ENCODE peak calls at places on chromosome 17, in six cellular contexts. One of them, this sample, is unnamed.

GRCh38 chr17:60439501-60439900 is 17.2 kb downstream of the CHCT1 start:
- DNase-seq in ovary: no peak
- DNase-seq in GM20000: peak; percentile 35
- DNase-seq in stimulated activated CD8-positive, alpha-beta memory T cell treated with anti-CD3 and anti-CD28 coated beads, Interleukin-12 subunit alpha, Interleukin-12 subunit beta, amount 100 ng/mL, for 4 hours: no peak
- DNase-seq in activated T-cell treated with anti-CD3 and anti-CD28 coated beads for 1 hour: no peak
- DNase-seq in kidney glomerular epithelial cell: no peak
- DNase-seq in this sample: peak; percentile 23

GRCh38 chr17:61478790-61479492 is 26.7 kb downstream of the TBX4 start:
- DNase-seq in activated T-cell treated with anti-CD3 and anti-CD28 coated beads for 1 hour: no peak
- DNase-seq in stimulated activated CD8-positive, alpha-beta memory T cell treated with anti-CD3 and anti-CD28 coated beads, Interleukin-12 subunit alpha, Interleukin-12 subunit beta, amount 100 ng/mL, for 4 hours: no peak
- DNase-seq in ovary: no peak
- DNase-seq in kidney glomerular epithelial cell: no peak
- DNase-seq in GM20000: no peak
- DNase-seq in this sample: no peak

GRCh38 chr17:81018044-81018802 is 16.7 kb upstream of the BAIAP2 start:
- DNase-seq in ovary: no peak
- DNase-seq in kidney glomerular epithelial cell: peak; percentile 21
- DNase-seq in activated T-cell treated with anti-CD3 and anti-CD28 coated beads for 1 hour: no peak
- DNase-seq in GM20000: no peak
- DNase-seq in stimulated activated CD8-positive, alpha-beta memory T cell treated with anti-CD3 and anti-CD28 coated beads, Interleukin-12 subunit alpha, Interleukin-12 subunit beta, amount 100 ng/mL, for 4 hours: no peak
- DNase-seq in this sample: no peak

GRCh38 chr17:1150863-1151685 is 28.7 kb downstream of the ABR start:
- DNase-seq in activated T-cell treated with anti-CD3 and anti-CD28 coated beads for 1 hour: no peak
- DNase-seq in stimulated activated CD8-positive, alpha-beta memory T cell treated with anti-CD3 and anti-CD28 coated beads, Interleukin-12 subunit alpha, Interleukin-12 subunit beta, amount 100 ng/mL, for 4 hours: no peak
- DNase-seq in GM20000: no peak
- DNase-seq in ovary: no peak
- DNase-seq in kidney glomerular epithelial cell: no peak
- DNase-seq in this sample: no peak

GRCh38 chr17:79026345-79027273 is 2.6 kb downstream of the C1QTNF1 start:
- DNase-seq in GM20000: no peak
- DNase-seq in ovary: peak; percentile 47
- DNase-seq in stimulated activated CD8-positive, alpha-beta memory T cell treated with anti-CD3 and anti-CD28 coated beads, Interleukin-12 subunit alpha, Interleukin-12 subunit beta, amount 100 ng/mL, for 4 hours: no peak
- DNase-seq in activated T-cell treated with anti-CD3 and anti-CD28 coated beads for 1 hour: no peak
- DNase-seq in kidney glomerular epithelial cell: peak; percentile 72
- DNase-seq in this sample: peak; percentile 94

GRCh38 chr17:74744714-74745547 is 3.5 kb upstream of the NHERF1 start:
- DNase-seq in kidney glomerular epithelial cell: peak; percentile 48
- DNase-seq in stimulated activated CD8-positive, alpha-beta memory T cell treated with anti-CD3 and anti-CD28 coated beads, Interleukin-12 subunit alpha, Interleukin-12 subunit beta, amount 100 ng/mL, for 4 hours: peak; percentile 64
- DNase-seq in GM20000: peak; percentile 80
- DNase-seq in ovary: peak; percentile 77
- DNase-seq in activated T-cell treated with anti-CD3 and anti-CD28 coated beads for 1 hour: peak; percentile 82
- DNase-seq in this sample: peak; percentile 78

GRCh38 chr17:63537991-63538692 is 12.1 kb upstream of the DCAF7 start:
- DNase-seq in ovary: no peak
- DNase-seq in kidney glomerular epithelial cell: no peak
- DNase-seq in stimulated activated CD8-positive, alpha-beta memory T cell treated with anti-CD3 and anti-CD28 coated beads, Interleukin-12 subunit alpha, Interleukin-12 subunit beta, amount 100 ng/mL, for 4 hours: no peak
- DNase-seq in GM20000: no peak
- DNase-seq in activated T-cell treated with anti-CD3 and anti-CD28 coated beads for 1 hour: no peak
- DNase-seq in this sample: no peak

GRCh38 chr17:44556114-44556853 is 1.0 kb upstream of the FZD2 start:
- DNase-seq in activated T-cell treated with anti-CD3 and anti-CD28 coated beads for 1 hour: no peak
- DNase-seq in ovary: peak; percentile 42
- DNase-seq in GM20000: peak; percentile 85
- DNase-seq in kidney glomerular epithelial cell: peak; percentile 16
- DNase-seq in stimulated activated CD8-positive, alpha-beta memory T cell treated with anti-CD3 and anti-CD28 coated beads, Interleukin-12 subunit alpha, Interleukin-12 subunit beta, amount 100 ng/mL, for 4 hours: no peak
- DNase-seq in this sample: peak; percentile 62

GRCh38 chr17:57819273-57819672 is 30.6 kb downstream of the MRPS23 start:
- DNase-seq in stimulated activated CD8-positive, alpha-beta memory T cell treated with anti-CD3 and anti-CD28 coated beads, Interleukin-12 subunit alpha, Interleukin-12 subunit beta, amount 100 ng/mL, for 4 hours: no peak
- DNase-seq in ovary: no peak
- DNase-seq in GM20000: no peak
- DNase-seq in activated T-cell treated with anti-CD3 and anti-CD28 coated beads for 1 hour: no peak
- DNase-seq in kidney glomerular epithelial cell: peak; percentile 54
- DNase-seq in this sample: no peak

GRCh38 chr17:48002208-48002919 is 31.5 kb downstream of the CDK5RAP3 start:
- DNase-seq in ovary: no peak
- DNase-seq in activated T-cell treated with anti-CD3 and anti-CD28 coated beads for 1 hour: no peak
- DNase-seq in GM20000: peak; percentile 69
- DNase-seq in stimulated activated CD8-positive, alpha-beta memory T cell treated with anti-CD3 and anti-CD28 coated beads, Interleukin-12 subunit alpha, Interleukin-12 subunit beta, amount 100 ng/mL, for 4 hours: no peak
- DNase-seq in kidney glomerular epithelial cell: peak; percentile 86
- DNase-seq in this sample: peak; percentile 51

GRCh38 chr17:45409659-45410076 is 23.0 kb downstream of the ARHGAP27 start:
- DNase-seq in kidney glomerular epithelial cell: no peak
- DNase-seq in stimulated activated CD8-positive, alpha-beta memory T cell treated with anti-CD3 and anti-CD28 coated beads, Interleukin-12 subunit alpha, Interleukin-12 subunit beta, amount 100 ng/mL, for 4 hours: no peak
- DNase-seq in activated T-cell treated with anti-CD3 and anti-CD28 coated beads for 1 hour: no peak
- DNase-seq in ovary: no peak
- DNase-seq in GM20000: no peak
- DNase-seq in this sample: no peak

GRCh38 chr17:79560527-79560926 is 50.3 kb downstream of the RBFOX3 start:
- DNase-seq in activated T-cell treated with anti-CD3 and anti-CD28 coated beads for 1 hour: no peak
- DNase-seq in stimulated activated CD8-positive, alpha-beta memory T cell treated with anti-CD3 and anti-CD28 coated beads, Interleukin-12 subunit alpha, Interleukin-12 subunit beta, amount 100 ng/mL, for 4 hours: no peak
- DNase-seq in GM20000: no peak
- DNase-seq in kidney glomerular epithelial cell: no peak
- DNase-seq in ovary: no peak
- DNase-seq in this sample: no peak

GRCh38 chr17:36705651-36706436 is 104.5 kb downstream of the MRM1 start:
- DNase-seq in stimulated activated CD8-positive, alpha-beta memory T cell treated with anti-CD3 and anti-CD28 coated beads, Interleukin-12 subunit alpha, Interleukin-12 subunit beta, amount 100 ng/mL, for 4 hours: no peak
- DNase-seq in GM20000: peak; percentile 79
- DNase-seq in kidney glomerular epithelial cell: peak; percentile 43
- DNase-seq in activated T-cell treated with anti-CD3 and anti-CD28 coated beads for 1 hour: peak; percentile 22
- DNase-seq in ovary: no peak
- DNase-seq in this sample: peak; percentile 58

GRCh38 chr17:42050360-42051012 is at the start of gene C17orf113:
- DNase-seq in kidney glomerular epithelial cell: no peak
- DNase-seq in GM20000: peak; percentile 92
- DNase-seq in ovary: peak; percentile 67
- DNase-seq in activated T-cell treated with anti-CD3 and anti-CD28 coated beads for 1 hour: peak; percentile 46
- DNase-seq in stimulated activated CD8-positive, alpha-beta memory T cell treated with anti-CD3 and anti-CD28 coated beads, Interleukin-12 subunit alpha, Interleukin-12 subunit beta, amount 100 ng/mL, for 4 hours: peak; percentile 25
- DNase-seq in this sample: no peak

GRCh38 chr17:59185997-59186396 is 23.8 kb upstream of the SMG8 start:
- DNase-seq in ovary: no peak
- DNase-seq in GM20000: no peak
- DNase-seq in activated T-cell treated with anti-CD3 and anti-CD28 coated beads for 1 hour: no peak
- DNase-seq in stimulated activated CD8-positive, alpha-beta memory T cell treated with anti-CD3 and anti-CD28 coated beads, Interleukin-12 subunit alpha, Interleukin-12 subunit beta, amount 100 ng/mL, for 4 hours: no peak
- DNase-seq in kidney glomerular epithelial cell: no peak
- DNase-seq in this sample: no peak

GRCh38 chr17:32912218-32912897 is 15.6 kb upstream of the TMEM98 start:
- DNase-seq in ovary: peak; percentile 70
- DNase-seq in stimulated activated CD8-positive, alpha-beta memory T cell treated with anti-CD3 and anti-CD28 coated beads, Interleukin-12 subunit alpha, Interleukin-12 subunit beta, amount 100 ng/mL, for 4 hours: no peak
- DNase-seq in kidney glomerular epithelial cell: peak; percentile 63
- DNase-seq in activated T-cell treated with anti-CD3 and anti-CD28 coated beads for 1 hour: no peak
- DNase-seq in GM20000: no peak
- DNase-seq in this sample: no peak

GRCh38 chr17:80953471-80954315 is 37.9 kb upstream of the CHMP6 start:
- DNase-seq in activated T-cell treated with anti-CD3 and anti-CD28 coated beads for 1 hour: no peak
- DNase-seq in kidney glomerular epithelial cell: no peak
- DNase-seq in GM20000: no peak
- DNase-seq in stimulated activated CD8-positive, alpha-beta memory T cell treated with anti-CD3 and anti-CD28 coated beads, Interleukin-12 subunit alpha, Interleukin-12 subunit beta, amount 100 ng/mL, for 4 hours: no peak
- DNase-seq in ovary: no peak
- DNase-seq in this sample: no peak

GRCh38 chr17:29757788-29758187 is 135.1 kb upstream of the CORO6 start:
- DNase-seq in ovary: no peak
- DNase-seq in stimulated activated CD8-positive, alpha-beta memory T cell treated with anti-CD3 and anti-CD28 coated beads, Interleukin-12 subunit alpha, Interleukin-12 subunit beta, amount 100 ng/mL, for 4 hours: no peak
- DNase-seq in activated T-cell treated with anti-CD3 and anti-CD28 coated beads for 1 hour: no peak
- DNase-seq in kidney glomerular epithelial cell: no peak
- DNase-seq in GM20000: no peak
- DNase-seq in this sample: no peak

GRCh38 chr17:5758651-5759050 is 174.3 kb upstream of the NLRP1 start:
- DNase-seq in GM20000: no peak
- DNase-seq in activated T-cell treated with anti-CD3 and anti-CD28 coated beads for 1 hour: no peak
- DNase-seq in stimulated activated CD8-positive, alpha-beta memory T cell treated with anti-CD3 and anti-CD28 coated beads, Interleukin-12 subunit alpha, Interleukin-12 subunit beta, amount 100 ng/mL, for 4 hours: no peak
- DNase-seq in ovary: no peak
- DNase-seq in kidney glomerular epithelial cell: peak; percentile 0
- DNase-seq in this sample: peak; percentile 47

GRCh38 chr17:78933025-78933958 is 8.1 kb upstream of the TIMP2 start:
- DNase-seq in activated T-cell treated with anti-CD3 and anti-CD28 coated beads for 1 hour: no peak
- DNase-seq in kidney glomerular epithelial cell: peak; percentile 94
- DNase-seq in stimulated activated CD8-positive, alpha-beta memory T cell treated with anti-CD3 and anti-CD28 coated beads, Interleukin-12 subunit alpha, Interleukin-12 subunit beta, amount 100 ng/mL, for 4 hours: peak; percentile 21
- DNase-seq in GM20000: peak; percentile 61
- DNase-seq in ovary: peak; percentile 56
- DNase-seq in this sample: peak; percentile 95

GRCh38 chr17:7577327-7578199 is 1.9 kb upstream of the CD68 start:
- DNase-seq in ovary: no peak
- DNase-seq in activated T-cell treated with anti-CD3 and anti-CD28 coated beads for 1 hour: no peak
- DNase-seq in stimulated activated CD8-positive, alpha-beta memory T cell treated with anti-CD3 and anti-CD28 coated beads, Interleukin-12 subunit alpha, Interleukin-12 subunit beta, amount 100 ng/mL, for 4 hours: no peak
- DNase-seq in GM20000: no peak
- DNase-seq in kidney glomerular epithelial cell: no peak
- DNase-seq in this sample: no peak

GRCh38 chr17:66098040-66098439 is 93.9 kb downstream of the CEP112 start:
- DNase-seq in stimulated activated CD8-positive, alpha-beta memory T cell treated with anti-CD3 and anti-CD28 coated beads, Interleukin-12 subunit alpha, Interleukin-12 subunit beta, amount 100 ng/mL, for 4 hours: no peak
- DNase-seq in GM20000: no peak
- DNase-seq in ovary: no peak
- DNase-seq in activated T-cell treated with anti-CD3 and anti-CD28 coated beads for 1 hour: no peak
- DNase-seq in kidney glomerular epithelial cell: no peak
- DNase-seq in this sample: no peak

GRCh38 chr17:55743103-55743679 is 7.7 kb upstream of the PCTP start:
- DNase-seq in activated T-cell treated with anti-CD3 and anti-CD28 coated beads for 1 hour: no peak
- DNase-seq in kidney glomerular epithelial cell: peak; percentile 22
- DNase-seq in GM20000: no peak
- DNase-seq in stimulated activated CD8-positive, alpha-beta memory T cell treated with anti-CD3 and anti-CD28 coated beads, Interleukin-12 subunit alpha, Interleukin-12 subunit beta, amount 100 ng/mL, for 4 hours: no peak
- DNase-seq in ovary: no peak
- DNase-seq in this sample: peak; percentile 93

GRCh38 chr17:44769230-44769629 is 10.4 kb downstream of the ADAM11 start:
- DNase-seq in ovary: no peak
- DNase-seq in GM20000: no peak
- DNase-seq in kidney glomerular epithelial cell: no peak
- DNase-seq in stimulated activated CD8-positive, alpha-beta memory T cell treated with anti-CD3 and anti-CD28 coated beads, Interleukin-12 subunit alpha, Interleukin-12 subunit beta, amount 100 ng/mL, for 4 hours: no peak
- DNase-seq in activated T-cell treated with anti-CD3 and anti-CD28 coated beads for 1 hour: no peak
- DNase-seq in this sample: no peak

GRCh38 chr17:57636985-57637667 is 108.0 kb downstream of the CCDC182 start:
- DNase-seq in ovary: no peak
- DNase-seq in GM20000: no peak
- DNase-seq in kidney glomerular epithelial cell: no peak
- DNase-seq in stimulated activated CD8-positive, alpha-beta memory T cell treated with anti-CD3 and anti-CD28 coated beads, Interleukin-12 subunit alpha, Interleukin-12 subunit beta, amount 100 ng/mL, for 4 hours: no peak
- DNase-seq in activated T-cell treated with anti-CD3 and anti-CD28 coated beads for 1 hour: no peak
- DNase-seq in this sample: no peak